ENCODE peak calls at places on chromosomes 3 and 15, in seven cellular contexts. L is breast epithelium, B is thyroid gland, V is GM12891, A is adrenal gland, E is stomach, N is endothelial cell of umbilical vein. O is an unnamed sample.

GRCh38 chr15:70261083-70261482 is 163.4 kb upstream of the TLE3 start:
- DNase-seq in L (no peak), B (no peak), V (no peak), A (no peak), E (no peak), N (no peak), O (no peak)

GRCh38 chr3:28726840-28727239 is 378.2 kb upstream of the AZI2 start:
- DNase-seq in L (no peak), B (peak; percentile 56), V (peak; percentile 8), A (peak; percentile 15), E (peak; percentile 54), N (peak; percentile 59), O (peak; percentile 23)

GRCh38 chr3:53725308-53725995 is 120.8 kb downstream of the CHDH start:
- DNase-seq in L (no peak), B (no peak), V (no peak), A (no peak), E (no peak), N (no peak), O (no peak)

GRCh38 chr3:196499807-196500524 is 3.6 kb downstream of the RNF168 start:
- DNase-seq in L (no peak), B (no peak), V (no peak), A (no peak), E (no peak), N (no peak), O (no peak)

GRCh38 chr15:82533801-82534200 is 6.5 kb downstream of the RPS17 start:
- DNase-seq in L (no peak), B (no peak), V (no peak), A (no peak), E (no peak), N (no peak), O (no peak)

GRCh38 chr3:128620268-128620691 is 30.3 kb downstream of the RPN1 start:
- DNase-seq in L (peak; percentile 40), B (no peak), V (no peak), A (no peak), E (no peak), N (no peak), O (no peak)

GRCh38 chr15:86654501-86654900 is 574.8 kb downstream of the AGBL1 start:
- DNase-seq in L (no peak), B (no peak), V (no peak), A (no peak), E (no peak), N (no peak), O (no peak)

GRCh38 chr15:32683906-32684584 is 33.8 kb upstream of the GREM1 start:
- DNase-seq in L (no peak), B (peak; percentile 58), V (no peak), A (no peak), E (no peak), N (peak; percentile 9), O (peak; percentile 53)

GRCh38 chr3:78610462-78611125 is 1157.2 kb downstream of the ROBO1 start:
- DNase-seq in L (no peak), B (no peak), V (no peak), A (no peak), E (no peak), N (no peak), O (no peak)

GRCh38 chr3:16301490-16301889 is 36.5 kb downstream of the OXNAD1 start:
- DNase-seq in L (no peak), B (peak; percentile 88), V (no peak), A (no peak), E (no peak), N (no peak), O (no peak)

GRCh38 chr15:52103217-52104207 is 9.1 kb downstream of the BCL2L10 start:
- DNase-seq in L (no peak), B (peak; percentile 23), V (no peak), A (peak; percentile 93), E (no peak), N (peak; percentile 98), O (peak; percentile 50)

GRCh38 chr3:187568171-187568570 is 102.0 kb downstream of the SST start:
- DNase-seq in L (no peak), B (no peak), V (no peak), A (no peak), E (no peak), N (no peak), O (no peak)

GRCh38 chr15:59701880-59702279 is 12.8 kb upstream of the BNIP2 start:
- DNase-seq in L (no peak), B (no peak), V (no peak), A (no peak), E (no peak), N (no peak), O (no peak)

GRCh38 chr3:136110481-136110880 is 85.7 kb downstream of the MSL2 start:
- DNase-seq in L (no peak), B (no peak), V (no peak), A (no peak), E (no peak), N (no peak), O (no peak)

GRCh38 chr15:72797338-72797689 is 13.8 kb upstream of the ADPGK start:
- DNase-seq in L (no peak), B (no peak), V (no peak), A (no peak), E (no peak), N (no peak), O (no peak)
- TF ChIP-seq POLR2A in L (no peak), B (no peak), V (no peak), A (no peak), E (no peak), N (no peak), O (peak; percentile 4)

DNA sequence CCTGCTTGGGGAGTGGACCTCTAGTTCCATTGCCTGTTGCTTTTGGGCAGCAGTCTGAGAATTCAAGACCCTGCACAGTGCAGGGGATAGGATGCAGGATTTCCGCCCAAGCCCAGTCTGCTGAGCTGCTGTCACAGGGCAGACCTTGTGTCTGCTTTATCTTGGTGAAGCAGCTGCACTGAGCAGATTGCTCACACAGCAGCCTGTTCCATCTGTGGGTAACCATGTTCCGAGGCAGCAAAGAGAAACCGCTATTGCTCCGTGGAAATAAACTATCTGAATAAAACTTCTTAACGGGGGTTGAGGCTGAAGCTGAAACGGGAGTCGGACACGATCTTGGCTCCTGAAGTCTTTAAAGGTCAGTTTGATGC is 202.3 kb downstream of the AKAP13 start:
- DNase-seq in L (no peak), B (peak; percentile 35), V (no peak), A (peak; percentile 75), E (peak; percentile 53), N (peak; percentile 98), O (no peak)
- TF ChIP-seq POLR2A in L (no peak), B (no peak), V (peak; percentile 49), A (peak; percentile 24), E (no peak), N (peak; percentile 78), O (no peak)

DNA sequence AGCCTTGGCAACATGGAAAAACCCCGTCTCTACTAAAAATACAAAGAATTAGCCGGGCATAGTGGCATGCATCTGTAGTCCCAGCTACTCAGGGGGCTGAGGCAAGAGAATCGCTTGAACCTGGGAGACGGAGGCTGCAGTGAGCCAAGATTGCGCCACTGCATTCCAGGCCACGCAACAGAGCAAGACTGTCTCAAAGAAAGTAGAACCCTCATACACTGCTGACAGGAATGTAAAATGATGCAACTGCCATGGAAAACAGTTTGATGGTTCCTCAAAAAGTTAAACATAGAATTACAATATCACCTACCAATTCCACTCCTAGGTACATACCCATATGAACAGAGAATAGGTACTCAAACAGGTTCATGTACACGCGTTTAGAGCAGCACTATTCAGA is 158.9 kb downstream of the TBC1D5 start:
- DNase-seq in L (no peak), B (no peak), V (no peak), A (no peak), E (no peak), N (no peak), O (no peak)
- TF ChIP-seq POLR2A in L (no peak), B (no peak), V (no peak), A (no peak), E (no peak), N (no peak), O (no peak)

DNA sequence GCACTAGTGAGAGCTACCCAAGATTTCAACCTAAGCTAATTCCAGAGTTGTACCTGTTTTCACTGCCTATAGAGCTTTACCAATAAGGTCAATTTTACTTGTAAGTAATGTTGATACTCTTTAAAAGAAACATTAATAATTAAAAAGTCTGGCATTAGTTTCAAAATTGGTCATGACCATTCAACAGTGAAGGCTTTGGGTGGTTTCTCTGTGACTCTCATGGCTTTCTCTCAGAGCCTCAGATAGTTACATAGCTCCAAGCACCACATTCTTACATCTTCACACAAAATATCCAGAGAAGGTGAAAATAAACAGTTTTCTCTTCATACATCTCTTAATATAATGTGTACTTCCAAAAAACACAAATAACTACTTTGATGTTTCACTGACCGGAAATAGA is 61.5 kb upstream of the TCF12 start:
- DNase-seq in L (no peak), B (no peak), V (no peak), A (no peak), E (no peak), N (no peak), O (no peak)
- TF ChIP-seq POLR2A in L (no peak), B (no peak), V (no peak), A (no peak), E (no peak), N (no peak), O (no peak)

GRCh38 chr15:75437721-75438120 is 13.8 kb downstream of the SIN3A start:
- DNase-seq in L (no peak), B (no peak), V (no peak), A (no peak), E (no peak), N (no peak), O (no peak)
- TF ChIP-seq POLR2A in L (no peak), B (no peak), V (no peak), A (no peak), E (no peak), N (no peak), O (no peak)

GRCh38 chr3:42216302-42216701 is 49.7 kb downstream of the CCK start:
- DNase-seq in L (no peak), B (no peak), V (no peak), A (no peak), E (no peak), N (no peak), O (no peak)

GRCh38 chr3:42213417-42213816 is 52.6 kb downstream of the CCK start:
- DNase-seq in L (no peak), B (no peak), V (peak; percentile 32), A (no peak), E (peak; percentile 48), N (no peak), O (no peak)

GRCh38 chr3:42216820-42217416 is 49.1 kb downstream of the CCK start:
- DNase-seq in L (no peak), B (no peak), V (no peak), A (no peak), E (no peak), N (no peak), O (peak; percentile 40)

GRCh38 chr3:42214565-42215283 is 51.3 kb downstream of the CCK start:
- DNase-seq in L (no peak), B (no peak), V (peak; percentile 37), A (no peak), E (no peak), N (no peak), O (peak; percentile 30)

GRCh38 chr3:42214064-42214463 is 51.9 kb downstream of the CCK start:
- DNase-seq in L (no peak), B (peak; percentile 86), V (no peak), A (no peak), E (no peak), N (no peak), O (no peak)
- TF ChIP-seq POLR2A in L (no peak), B (no peak), V (no peak), A (no peak), E (no peak), N (no peak), O (no peak)

GRCh38 chr15:90954712-90955671 is at the start of gene RCCD1:
- DNase-seq in L (peak; percentile 95), B (peak; percentile 96), V (peak; percentile 99), A (peak; percentile 98), E (peak; percentile 95), N (peak; percentile 92), O (peak; percentile 88)
- TF ChIP-seq POLR2A in L (peak; percentile 31), B (peak; percentile 51), V (peak; percentile 84), A (no peak), E (no peak), N (peak; percentile 89), O (peak; percentile 49)

O was measured in H54.